ENCODE peak calls at places on chromosomes 3 and 15, in five cellular contexts. One of them, this sample, is unnamed.

GRCh38 chr3:52237659-52238172 is 1.2 kb downstream of the TWF2 start:
- DNase-seq in Peyer's patch: peak; percentile 43
- DNase-seq in PC-9: peak; percentile 94
- DNase-seq in ovary: peak; percentile 89
- DNase-seq in fibroblast of villous mesenchyme: peak; percentile 87
- DNase-seq in this sample: peak; percentile 78

GRCh38 chr3:105222568-105223093 is 144.1 kb upstream of the ALCAM start:
- DNase-seq in Peyer's patch: no peak
- DNase-seq in PC-9: no peak
- DNase-seq in ovary: no peak
- DNase-seq in fibroblast of villous mesenchyme: no peak
- DNase-seq in this sample: no peak

GRCh38 chr3:23873941-23874340 is 42.8 kb downstream of the NKIRAS1 start:
- DNase-seq in Peyer's patch: no peak
- DNase-seq in PC-9: no peak
- DNase-seq in ovary: no peak
- DNase-seq in fibroblast of villous mesenchyme: peak; percentile 41
- DNase-seq in this sample: peak; percentile 20

GRCh38 chr3:108030915-108031425 is 59.9 kb downstream of the CD47 start:
- DNase-seq in Peyer's patch: no peak
- DNase-seq in PC-9: no peak
- DNase-seq in ovary: no peak
- DNase-seq in fibroblast of villous mesenchyme: no peak
- DNase-seq in this sample: no peak

GRCh38 chr15:101113114-101114005 is 138.5 kb downstream of the CHSY1 start:
- DNase-seq in Peyer's patch: no peak
- DNase-seq in PC-9: no peak
- DNase-seq in ovary: no peak
- DNase-seq in fibroblast of villous mesenchyme: no peak
- DNase-seq in this sample: no peak

GRCh38 chr15:80689297-80689696 is 5.8 kb upstream of the ABHD17C start:
- DNase-seq in Peyer's patch: no peak
- DNase-seq in PC-9: no peak
- DNase-seq in ovary: no peak
- DNase-seq in fibroblast of villous mesenchyme: no peak
- DNase-seq in this sample: no peak

GRCh38 chr15:87080547-87080946 is 1000.9 kb downstream of the AGBL1 start:
- DNase-seq in Peyer's patch: no peak
- DNase-seq in PC-9: no peak
- DNase-seq in ovary: no peak
- DNase-seq in fibroblast of villous mesenchyme: no peak
- DNase-seq in this sample: no peak

GRCh38 chr15:84108725-84109124 is 126.8 kb upstream of the GOLGA6L4 start:
- DNase-seq in Peyer's patch: no peak
- DNase-seq in PC-9: no peak
- DNase-seq in ovary: no peak
- DNase-seq in fibroblast of villous mesenchyme: peak; percentile 13
- DNase-seq in this sample: peak; percentile 33

GRCh38 chr3:170599083-170599482 is 13.2 kb upstream of the SLC7A14 start:
- DNase-seq in Peyer's patch: no peak
- DNase-seq in PC-9: no peak
- DNase-seq in ovary: no peak
- DNase-seq in fibroblast of villous mesenchyme: no peak
- DNase-seq in this sample: no peak

GRCh38 chr3:58308728-58309127 is 2.4 kb downstream of the HTD2 start:
- DNase-seq in Peyer's patch: no peak
- DNase-seq in PC-9: no peak
- DNase-seq in ovary: no peak
- DNase-seq in fibroblast of villous mesenchyme: peak; percentile 34
- DNase-seq in this sample: no peak

GRCh38 chr15:40338041-40338657 is 2.6 kb downstream of the CCDC9B start:
- DNase-seq in Peyer's patch: peak; percentile 81
- DNase-seq in PC-9: peak; percentile 78
- DNase-seq in ovary: peak; percentile 55
- DNase-seq in fibroblast of villous mesenchyme: peak; percentile 77
- DNase-seq in this sample: peak; percentile 73

GRCh38 chr3:51700403-51700802 is 6.5 kb upstream of the GRM2 start:
- DNase-seq in Peyer's patch: no peak
- DNase-seq in PC-9: no peak
- DNase-seq in ovary: no peak
- DNase-seq in fibroblast of villous mesenchyme: no peak
- DNase-seq in this sample: no peak

GRCh38 chr3:194572131-194572789 is 61.0 kb downstream of the TMEM44 start:
- DNase-seq in Peyer's patch: no peak
- DNase-seq in PC-9: peak; percentile 81
- DNase-seq in ovary: no peak
- DNase-seq in fibroblast of villous mesenchyme: peak; percentile 97
- DNase-seq in this sample: peak; percentile 84

GRCh38 chr15:45337224-45337623 is 41.1 kb downstream of the GATM start:
- DNase-seq in Peyer's patch: no peak
- DNase-seq in PC-9: no peak
- DNase-seq in ovary: no peak
- DNase-seq in fibroblast of villous mesenchyme: no peak
- DNase-seq in this sample: no peak

GRCh38 chr3:66372681-66373350 is 128.0 kb downstream of the LRIG1 start:
- DNase-seq in Peyer's patch: no peak
- DNase-seq in PC-9: no peak
- DNase-seq in ovary: no peak
- DNase-seq in fibroblast of villous mesenchyme: no peak
- DNase-seq in this sample: peak; percentile 22

GRCh38 chr15:39022532-39023305 is 458.1 kb upstream of the RASGRP1 start:
- DNase-seq in Peyer's patch: no peak
- DNase-seq in PC-9: no peak
- DNase-seq in ovary: no peak
- DNase-seq in fibroblast of villous mesenchyme: no peak
- DNase-seq in this sample: no peak

GRCh38 chr3:8972614-8973013 is 9.3 kb upstream of the RAD18 start:
- DNase-seq in Peyer's patch: no peak
- DNase-seq in PC-9: no peak
- DNase-seq in ovary: no peak
- DNase-seq in fibroblast of villous mesenchyme: peak; percentile 49
- DNase-seq in this sample: peak; percentile 57

GRCh38 chr15:64289550-64289949 is 66.4 kb downstream of the CSNK1G1 start:
- DNase-seq in Peyer's patch: no peak
- DNase-seq in PC-9: no peak
- DNase-seq in ovary: no peak
- DNase-seq in fibroblast of villous mesenchyme: no peak
- DNase-seq in this sample: no peak

GRCh38 chr3:192077795-192078497 is 617.0 kb downstream of the PYDC2 start:
- DNase-seq in Peyer's patch: no peak
- DNase-seq in PC-9: no peak
- DNase-seq in ovary: no peak
- DNase-seq in fibroblast of villous mesenchyme: no peak
- DNase-seq in this sample: no peak

GRCh38 chr15:59279023-59279422 is 72.4 kb downstream of the LDHAL6B start:
- DNase-seq in Peyer's patch: no peak
- DNase-seq in PC-9: no peak
- DNase-seq in ovary: no peak
- DNase-seq in fibroblast of villous mesenchyme: no peak
- DNase-seq in this sample: no peak

GRCh38 chr3:146598486-146598885 is 6.7 kb downstream of the PLSCR5 start:
- DNase-seq in Peyer's patch: no peak
- DNase-seq in PC-9: no peak
- DNase-seq in ovary: no peak
- DNase-seq in fibroblast of villous mesenchyme: no peak
- DNase-seq in this sample: peak; percentile 74

GRCh38 chr3:112676659-112677234 is 35.8 kb upstream of the CCDC80 start:
- DNase-seq in Peyer's patch: peak; percentile 63
- DNase-seq in PC-9: peak; percentile 53
- DNase-seq in ovary: peak; percentile 50
- DNase-seq in fibroblast of villous mesenchyme: peak; percentile 93
- DNase-seq in this sample: peak; percentile 99

GRCh38 chr3:11651900-11652299 is 8.2 kb upstream of the VGLL4 start:
- DNase-seq in Peyer's patch: no peak
- DNase-seq in PC-9: no peak
- DNase-seq in ovary: no peak
- DNase-seq in fibroblast of villous mesenchyme: peak; percentile 67
- DNase-seq in this sample: peak; percentile 31

GRCh38 chr3:157176108-157176507 is 16.2 kb upstream of the CCNL1 start:
- DNase-seq in Peyer's patch: no peak
- DNase-seq in PC-9: no peak
- DNase-seq in ovary: peak; percentile 19
- DNase-seq in fibroblast of villous mesenchyme: peak; percentile 57
- DNase-seq in this sample: no peak

GRCh38 chr15:74988007-74988800 is 7.2 kb upstream of the SCAMP5 start:
- DNase-seq in Peyer's patch: no peak
- DNase-seq in PC-9: peak; percentile 59
- DNase-seq in ovary: peak; percentile 31
- DNase-seq in fibroblast of villous mesenchyme: peak; percentile 58
- DNase-seq in this sample: peak; percentile 71

GRCh38 chr3:54243262-54243931 is 121.0 kb downstream of the CACNA2D3 start:
- DNase-seq in Peyer's patch: no peak
- DNase-seq in PC-9: no peak
- DNase-seq in ovary: no peak
- DNase-seq in fibroblast of villous mesenchyme: no peak
- DNase-seq in this sample: peak; percentile 11

GRCh38 chr3:180358179-180358578 is 243.8 kb upstream of the TTC14 start:
- DNase-seq in Peyer's patch: no peak
- DNase-seq in PC-9: no peak
- DNase-seq in ovary: no peak
- DNase-seq in fibroblast of villous mesenchyme: no peak
- DNase-seq in this sample: peak; percentile 31

DNA sequence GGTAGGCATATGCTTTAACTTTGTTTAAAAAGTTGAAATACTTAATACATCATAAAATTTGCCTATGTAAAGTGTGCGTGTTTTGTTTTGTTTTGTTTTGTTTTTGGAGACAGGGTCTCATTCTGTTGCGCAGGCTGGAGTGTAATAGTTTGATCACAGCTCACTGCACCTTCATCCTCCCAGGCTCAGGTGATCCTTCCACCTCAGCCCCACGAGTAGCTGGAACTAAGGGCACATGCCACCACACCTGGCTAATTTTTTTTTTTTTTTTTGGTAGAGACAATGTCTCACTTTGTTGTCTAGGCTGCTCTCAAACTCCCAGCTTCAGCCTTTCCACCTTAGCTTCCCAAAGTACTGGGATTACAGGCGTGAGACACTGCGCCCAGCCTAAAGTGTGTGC is 42.5 kb downstream of the RAB7A start:
- DNase-seq in Peyer's patch: no peak
- DNase-seq in PC-9: no peak
- DNase-seq in ovary: no peak
- DNase-seq in fibroblast of villous mesenchyme: no peak
- DNase-seq in this sample: no peak
- H3K4me3 ChIP-seq in Peyer's patch: no peak overlapping the region
- H3K4me3 ChIP-seq in PC-9: no peak overlapping the region
- H3K4me3 ChIP-seq in ovary: no peak overlapping the region
- H3K4me3 ChIP-seq in fibroblast of villous mesenchyme: no peak overlapping the region
- H3K4me3 ChIP-seq in this sample: no peak overlapping the region

GRCh38 chr3:172666873-172667694 is 43.8 kb downstream of the NCEH1 start:
- DNase-seq in Peyer's patch: peak; percentile 55
- DNase-seq in PC-9: peak; percentile 82
- DNase-seq in ovary: peak; percentile 51
- DNase-seq in fibroblast of villous mesenchyme: peak; percentile 93
- DNase-seq in this sample: peak; percentile 87

GRCh38 chr3:172666181-172666872 is 44.5 kb downstream of the NCEH1 start:
- DNase-seq in Peyer's patch: no peak
- DNase-seq in PC-9: no peak
- DNase-seq in ovary: no peak
- DNase-seq in fibroblast of villous mesenchyme: no peak
- DNase-seq in this sample: peak; percentile 40
- TF ChIP-seq CTCF in Peyer's patch: no peak
- TF ChIP-seq CTCF in PC-9: no peak
- TF ChIP-seq CTCF in ovary: no peak
- TF ChIP-seq CTCF in fibroblast of villous mesenchyme: peak; percentile 38
- TF ChIP-seq CTCF in this sample: peak; percentile 28

DNA sequence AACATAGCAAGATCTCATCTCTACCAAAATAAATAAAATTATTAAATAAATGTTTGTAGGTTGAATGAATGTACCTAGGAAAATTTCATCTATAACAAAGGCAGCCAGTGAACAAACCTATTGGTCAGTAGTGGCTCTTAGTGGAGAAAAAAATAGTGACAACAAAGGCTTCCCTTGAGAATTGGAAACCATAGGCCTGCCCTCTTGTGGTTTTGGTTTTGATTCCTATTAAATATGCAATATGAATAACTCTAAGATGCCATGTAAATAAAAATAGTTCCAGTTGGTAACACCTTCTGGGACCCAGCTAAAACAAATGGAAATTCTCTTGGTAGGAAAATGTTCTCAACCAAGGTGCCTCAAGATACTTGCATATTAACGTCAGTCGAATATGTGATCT is 145.7 kb upstream of the BFSP2 start:
- DNase-seq in Peyer's patch: no peak
- DNase-seq in PC-9: no peak
- DNase-seq in ovary: no peak
- DNase-seq in fibroblast of villous mesenchyme: no peak
- DNase-seq in this sample: no peak
- H3K4me3 ChIP-seq in Peyer's patch: no peak overlapping the region
- H3K4me3 ChIP-seq in PC-9: no peak overlapping the region
- H3K4me3 ChIP-seq in ovary: no peak overlapping the region
- H3K4me3 ChIP-seq in fibroblast of villous mesenchyme: no peak overlapping the region
- H3K4me3 ChIP-seq in this sample: no peak overlapping the region

DNA sequence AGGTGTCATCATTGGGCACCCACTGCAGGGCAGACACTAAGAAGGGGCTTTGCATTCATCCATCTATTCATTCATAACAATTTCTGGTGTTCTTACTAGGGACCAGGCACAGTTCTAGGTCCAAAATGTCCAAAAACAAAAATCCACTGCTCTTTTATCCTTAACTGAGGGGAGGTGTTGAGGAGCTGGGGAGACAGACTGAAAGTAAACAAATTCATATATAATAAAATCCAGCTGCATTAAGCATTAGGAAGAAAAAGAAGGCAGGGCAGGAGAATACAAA is 1.1 kb downstream of the EIF4E3 start:
- DNase-seq in Peyer's patch: no peak
- DNase-seq in PC-9: no peak
- DNase-seq in ovary: no peak
- DNase-seq in fibroblast of villous mesenchyme: no peak
- DNase-seq in this sample: no peak
- TF ChIP-seq CTCF in Peyer's patch: no peak
- TF ChIP-seq CTCF in PC-9: no peak
- TF ChIP-seq CTCF in ovary: no peak
- TF ChIP-seq CTCF in fibroblast of villous mesenchyme: no peak
- TF ChIP-seq CTCF in this sample: no peak

GRCh38 chr3:195892355-195893120 is 15.8 kb downstream of the TNK2 start:
- DNase-seq in Peyer's patch: no peak
- DNase-seq in PC-9: no peak
- DNase-seq in ovary: peak; percentile 53
- DNase-seq in fibroblast of villous mesenchyme: peak; percentile 68
- DNase-seq in this sample: peak; percentile 52

GRCh38 chr3:195895078-195895899 is 13.1 kb downstream of the TNK2 start:
- DNase-seq in Peyer's patch: peak; percentile 78
- DNase-seq in PC-9: peak; percentile 73
- DNase-seq in ovary: peak; percentile 57
- DNase-seq in fibroblast of villous mesenchyme: no peak
- DNase-seq in this sample: peak; percentile 40

GRCh38 chr3:195893516-195893915 is 14.8 kb downstream of the TNK2 start:
- DNase-seq in Peyer's patch: no peak
- DNase-seq in PC-9: no peak
- DNase-seq in ovary: no peak
- DNase-seq in fibroblast of villous mesenchyme: no peak
- DNase-seq in this sample: no peak

GRCh38 chr3:195893121-195893449 is 15.3 kb downstream of the TNK2 start:
- DNase-seq in Peyer's patch: no peak
- DNase-seq in PC-9: no peak
- DNase-seq in ovary: no peak
- DNase-seq in fibroblast of villous mesenchyme: no peak
- DNase-seq in this sample: no peak

GRCh38 chr3:195893916-195894315 is 14.4 kb downstream of the TNK2 start:
- DNase-seq in Peyer's patch: no peak
- DNase-seq in PC-9: no peak
- DNase-seq in ovary: no peak
- DNase-seq in fibroblast of villous mesenchyme: no peak
- DNase-seq in this sample: no peak
- H3K4me3 ChIP-seq in Peyer's patch: no peak overlapping the region
- H3K4me3 ChIP-seq in PC-9: no peak overlapping the region
- H3K4me3 ChIP-seq in ovary: no peak overlapping the region
- H3K4me3 ChIP-seq in fibroblast of villous mesenchyme: no peak overlapping the region
- H3K4me3 ChIP-seq in this sample: no peak overlapping the region